ENCODE peak calls at places on chromosomes 2 and 18, in six cellular contexts. V, H, Q, C, Y and U are unnamed samples.

GRCh38 chr2:58042486-58042970 is 4.1 kb upstream of the VRK2 start:
- DNase-seq in V (no peak), H (peak), Q (no peak), C (peak), Y (peak), U (peak)

GRCh38 chr2:229715895-229716507 is 1.6 kb upstream of the DNER start:
- DNase-seq in V (no peak), H (peak), Q (no peak), C (peak), Y (peak), U (peak)

GRCh38 chr2:165594935-165595255 is 125.4 kb downstream of the CSRNP3 start:
- DNase-seq in V (peak), H (no peak), Q (no peak), C (no peak), Y (no peak), U (no peak)

GRCh38 chr18:34808389-34808788 is 98.3 kb downstream of the DTNA start:
- DNase-seq in V (no peak), H (no peak), Q (no peak), C (peak), Y (no peak), U (no peak)

GRCh38 chr2:149606251-149606811 is 18.8 kb upstream of the MMADHC start:
- DNase-seq in V (no peak), H (no peak), Q (no peak), C (no peak), Y (no peak), U (no peak)

GRCh38 chr2:74525717-74526648 is at the start of gene DQX1:
- DNase-seq in V (peak), H (peak), Q (peak), C (peak), Y (no peak), U (peak)

GRCh38 chr18:9058426-9058825 is 44.1 kb upstream of the NDUFV2 start:
- DNase-seq in V (no peak), H (peak), Q (no peak), C (no peak), Y (no peak), U (no peak)

GRCh38 chr18:39529358-39529757 is 1963.8 kb upstream of the CELF4 start:
- DNase-seq in V (no peak), H (no peak), Q (no peak), C (no peak), Y (no peak), U (no peak)

GRCh38 chr18:79400591-79401381 is 5.1 kb downstream of the NFATC1 start:
- DNase-seq in V (peak), H (no peak), Q (peak), C (no peak), Y (no peak), U (peak)

GRCh38 chr2:46590319-46590718 is 111.0 kb downstream of the TMEM247 start:
- DNase-seq in V (no peak), H (no peak), Q (no peak), C (no peak), Y (no peak), U (no peak)

GRCh38 chr2:222707102-222707688 is 35.7 kb downstream of the MOGAT1 start:
- DNase-seq in V (no peak), H (no peak), Q (no peak), C (peak), Y (no peak), U (no peak)

GRCh38 chr2:214536625-214537024 is 125.8 kb downstream of the VWC2L start:
- DNase-seq in V (no peak), H (no peak), Q (no peak), C (no peak), Y (no peak), U (no peak)

GRCh38 chr2:197889041-197889440 is 84.6 kb downstream of the PLCL1 start:
- DNase-seq in V (peak), H (no peak), Q (peak), C (no peak), Y (no peak), U (peak)

GRCh38 chr2:29490037-29490436 is 374.8 kb downstream of the CLIP4 start:
- DNase-seq in V (no peak), H (no peak), Q (no peak), C (no peak), Y (no peak), U (no peak)

GRCh38 chr2:31578316-31578715 is 2.4 kb downstream of the SRD5A2 start:
- DNase-seq in V (no peak), H (no peak), Q (no peak), C (peak), Y (no peak), U (no peak)

GRCh38 chr2:139968588-139968987 is 1188.4 kb upstream of the NXPH2 start:
- DNase-seq in V (no peak), H (no peak), Q (no peak), C (no peak), Y (no peak), U (no peak)

GRCh38 chr2:139969301-139969700 is 1189.1 kb upstream of the NXPH2 start:
- DNase-seq in V (no peak), H (no peak), Q (no peak), C (no peak), Y (no peak), U (no peak)

GRCh38 chr2:139963863-139964355 is 1183.7 kb upstream of the NXPH2 start:
- DNase-seq in V (no peak), H (no peak), Q (no peak), C (no peak), Y (no peak), U (peak)

GRCh38 chr2:139967665-139968064 is 1187.5 kb upstream of the NXPH2 start:
- DNase-seq in V (no peak), H (no peak), Q (no peak), C (no peak), Y (no peak), U (no peak)
- TF ChIP-seq POLR2AphosphoS5 in V (no peak), H (no peak), Q (no peak), C (no peak), Y (no peak), U (no peak)

DNA sequence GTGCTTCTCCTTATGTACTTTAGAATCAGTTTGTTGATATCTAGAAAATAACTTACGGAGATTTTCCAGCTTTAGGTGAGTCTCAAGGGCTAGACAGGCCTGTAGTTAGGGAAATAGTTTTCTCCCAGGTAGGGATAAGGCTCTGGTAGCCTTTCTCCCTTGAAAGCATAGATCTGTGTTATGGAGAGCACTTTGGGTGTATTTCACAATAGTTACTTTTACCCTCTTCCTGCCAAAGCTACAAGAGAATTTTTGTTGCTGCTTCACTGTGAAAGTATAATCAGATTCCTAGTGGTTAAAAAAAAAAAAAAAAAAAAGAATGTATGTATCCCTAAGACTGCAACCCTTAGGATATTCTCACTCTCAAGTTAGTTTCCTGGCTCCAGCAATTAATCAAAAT is 267.5 kb downstream of the PIK3C3 start:
- DNase-seq in V (no peak), H (no peak), Q (no peak), C (no peak), Y (no peak), U (no peak)
- TF ChIP-seq CTCF in V (no peak), H (no peak), Q (no peak), C (no peak), Y (no peak), U (no peak)

GRCh38 chr2:71389379-71390072 is 57.9 kb downstream of the ZNF638 start:
- DNase-seq in V (no peak), H (no peak), Q (no peak), C (no peak), Y (no peak), U (no peak)

GRCh38 chr2:71388214-71388613 is 56.6 kb downstream of the ZNF638 start:
- DNase-seq in V (no peak), H (no peak), Q (no peak), C (no peak), Y (no peak), U (no peak)

GRCh38 chr2:71380665-71381064 is 49.1 kb downstream of the ZNF638 start:
- DNase-seq in V (no peak), H (no peak), Q (no peak), C (no peak), Y (no peak), U (no peak)

GRCh38 chr2:71379086-71379485 is 47.5 kb downstream of the ZNF638 start:
- DNase-seq in V (no peak), H (no peak), Q (peak), C (no peak), Y (peak), U (no peak)

GRCh38 chr2:71385008-71385407 is 53.4 kb downstream of the ZNF638 start:
- DNase-seq in V (no peak), H (no peak), Q (no peak), C (no peak), Y (no peak), U (peak)
- TF ChIP-seq MAX in V (no peak), H (no peak), Q (no peak), C (no peak), Y (no peak), U (no peak)

GRCh38 chr2:7530001-7530400 is 612.8 kb downstream of the RNF144A start:
- DNase-seq in V (no peak), H (no peak), Q (no peak), C (no peak), Y (no peak), U (no peak)

GRCh38 chr2:7527165-7527722 is 610.0 kb downstream of the RNF144A start:
- DNase-seq in V (no peak), H (no peak), Q (no peak), C (no peak), Y (no peak), U (no peak)

GRCh38 chr2:7523557-7524210 is 606.5 kb downstream of the RNF144A start:
- DNase-seq in V (no peak), H (no peak), Q (no peak), C (no peak), Y (no peak), U (no peak)

GRCh38 chr2:7524211-7524594 is 607.0 kb downstream of the RNF144A start:
- DNase-seq in V (no peak), H (no peak), Q (no peak), C (no peak), Y (no peak), U (no peak)

DNA sequence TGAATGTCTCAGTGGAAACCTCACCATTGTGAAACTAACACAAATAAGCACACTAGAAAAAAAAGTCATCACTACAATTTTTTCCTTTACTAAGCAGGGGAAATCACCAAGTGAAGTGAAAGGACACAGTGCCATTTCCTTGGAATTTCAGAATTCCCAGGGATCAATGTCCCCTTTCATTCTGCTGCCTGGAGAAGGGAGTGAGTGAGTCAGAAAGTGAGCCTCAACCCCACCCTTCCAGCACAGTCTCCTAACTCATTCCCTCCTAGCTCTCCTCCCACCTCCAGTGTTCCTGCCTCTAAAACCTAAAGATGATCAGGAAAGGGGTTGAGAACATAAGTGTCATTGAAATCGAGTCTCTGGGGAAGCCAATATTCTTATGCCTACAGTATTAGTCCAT is 608.5 kb downstream of the RNF144A start:
- DNase-seq in V (no peak), H (no peak), Q (no peak), C (no peak), Y (no peak), U (no peak)
- TF ChIP-seq POLR2AphosphoS5 in V (no peak), H (no peak), Q (no peak), C (no peak), Y (no peak), U (no peak)